ENCODE peak calls at places on chromosomes 12 and 14, in four cellular contexts. X, K, J and Q are unnamed samples.

GRCh38 chr12:56129210-56129691 is 1.2 kb downstream of the ESYT1 start:
- DNase-seq in K (no peak), X (no peak), J (peak), Q (peak)

GRCh38 chr12:131912526-131913274 is 16.4 kb upstream of the PUS1 start:
- DNase-seq in K (no peak), X (peak), J (no peak), Q (no peak)

GRCh38 chr14:60064491-60065072 is 27.1 kb upstream of the PCNX4 start:
- DNase-seq in X (peak), K (peak), J (peak), Q (peak)

GRCh38 chr14:100278702-100279101 is 27.5 kb downstream of the SLC25A29 start:
- DNase-seq in X (peak), K (no peak), J (no peak), Q (no peak)

GRCh38 chr12:89525002-89525823 is 617 bp upstream of the GALNT4 start:
- DNase-seq in X (peak), J (peak), K (no peak), Q (peak)

GRCh38 chr12:6691473-6691872 is 2.3 kb upstream of the ZNF384 start:
- DNase-seq in K (no peak), J (no peak), X (no peak), Q (no peak)

GRCh38 chr12:5429741-5430557 is 2.0 kb upstream of the NTF3 start:
- DNase-seq in J (no peak), X (no peak), K (no peak), Q (no peak)

GRCh38 chr12:105120551-105120950 is 13.0 kb downstream of the WASHC4 start:
- DNase-seq in K (no peak), X (peak), J (no peak), Q (no peak)

GRCh38 chr12:203462-204260 is 10.3 kb downstream of the SLC6A12 start:
- DNase-seq in X (no peak), K (no peak), J (no peak), Q (peak)

GRCh38 chr12:76762556-76762955 is 1.4 kb upstream of the ZDHHC17 start:
- DNase-seq in K (no peak), X (no peak), J (no peak), Q (peak)

GRCh38 chr14:78029471-78030372 is 140.5 kb upstream of the NRXN3 start:
- DNase-seq in J (peak), X (no peak), K (no peak), Q (no peak)

GRCh38 chr12:15556411-15556810 is 232.8 kb downstream of the EPS8 start:
- DNase-seq in J (no peak), X (no peak), K (no peak), Q (no peak)

GRCh38 chr14:58149196-58149595 is 2.8 kb downstream of the ARMH4 start:
- DNase-seq in K (no peak), X (no peak), J (no peak), Q (no peak)

DNA sequence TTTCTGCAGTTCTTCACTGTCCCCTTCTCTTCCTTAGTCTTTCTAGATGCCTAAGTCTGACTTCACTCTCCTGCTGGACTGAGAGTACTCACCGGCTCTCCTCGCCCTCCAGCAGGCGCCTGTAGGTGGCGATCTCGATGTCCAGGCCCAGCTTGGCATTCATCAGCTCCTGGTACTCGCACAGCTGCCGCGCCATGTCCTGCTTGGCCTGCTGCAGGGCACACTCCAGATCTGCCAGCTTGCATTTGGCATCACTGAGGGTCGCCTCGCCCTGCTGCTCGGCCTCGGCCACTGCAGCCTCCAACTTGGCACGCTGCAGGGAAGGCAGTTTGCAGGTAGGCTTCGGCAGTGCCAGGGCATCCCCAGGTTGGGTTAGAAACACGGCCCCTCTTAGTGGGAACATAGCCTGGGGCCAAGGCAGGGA is 5.2 kb downstream of the KRT84 start:
- DNase-seq in X (no peak), J (peak), K (no peak), Q (peak)
- TF ChIP-seq TARDBP in X (no peak), J (no peak), K (no peak), Q (no peak)

GRCh38 chr14:92914087-92914656 is 8.8 kb upstream of the CHGA start:
- DNase-seq in K (no peak), X (peak), J (peak), Q (no peak)
- TF ChIP-seq TARDBP in K (no peak), X (peak), J (no peak), Q (no peak)

GRCh38 chr14:88551094-88551870 is 3.5 kb downstream of the PTPN21 start:
- DNase-seq in J (peak), K (no peak), X (no peak), Q (peak)

GRCh38 chr14:88552859-88553258 is 1.9 kb downstream of the PTPN21 start:
- DNase-seq in J (no peak), K (no peak), X (peak), Q (no peak)

GRCh38 chr14:88550078-88550477 is 4.7 kb downstream of the PTPN21 start:
- DNase-seq in X (no peak), J (no peak), K (no peak), Q (no peak)

GRCh38 chr14:88553886-88554457 is 835 bp downstream of the PTPN21 start:
- DNase-seq in K (no peak), J (no peak), X (no peak), Q (no peak)

DNA sequence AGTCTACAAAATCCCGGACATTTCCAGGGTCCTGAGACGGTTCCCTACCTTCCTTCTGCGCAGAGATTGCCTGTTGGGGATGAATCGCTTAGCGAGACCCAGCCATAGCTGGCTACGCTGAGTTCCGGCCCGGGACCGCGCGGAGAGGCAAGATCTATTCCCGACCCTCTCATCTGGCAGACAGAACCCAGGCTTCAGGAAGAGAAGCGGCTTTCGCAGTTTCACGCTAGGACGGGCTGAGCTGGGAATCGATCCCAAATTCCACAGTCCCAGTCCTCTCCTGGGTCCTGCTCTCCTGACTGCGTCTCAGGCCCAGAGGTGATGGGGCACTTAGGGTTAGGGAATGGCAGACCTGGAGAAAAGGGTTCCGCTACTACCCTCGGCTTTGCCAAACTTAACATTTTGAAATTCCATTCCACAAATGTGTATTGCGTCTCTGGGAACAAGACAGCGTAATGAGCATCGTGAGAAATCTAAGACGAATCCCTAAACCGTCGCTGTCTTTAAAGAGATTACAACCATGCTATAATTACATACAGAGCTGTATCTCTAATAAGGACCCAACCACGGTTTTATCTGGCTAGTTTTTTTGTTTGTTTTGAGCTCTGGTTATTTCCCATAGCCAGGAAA is 2.8 kb downstream of the PTPN21 start:
- DNase-seq in K (no peak), X (no peak), J (no peak), Q (peak)
- TF ChIP-seq TARDBP in K (no peak), X (no peak), J (no peak), Q (no peak)

GRCh38 chr12:47249719-47250506 is 170.2 kb upstream of the AMIGO2 start:
- DNase-seq in X (no peak), J (peak), K (no peak), Q (no peak)
- TF ChIP-seq TARDBP in X (no peak), J (peak), K (no peak), Q (no peak)

DNA sequence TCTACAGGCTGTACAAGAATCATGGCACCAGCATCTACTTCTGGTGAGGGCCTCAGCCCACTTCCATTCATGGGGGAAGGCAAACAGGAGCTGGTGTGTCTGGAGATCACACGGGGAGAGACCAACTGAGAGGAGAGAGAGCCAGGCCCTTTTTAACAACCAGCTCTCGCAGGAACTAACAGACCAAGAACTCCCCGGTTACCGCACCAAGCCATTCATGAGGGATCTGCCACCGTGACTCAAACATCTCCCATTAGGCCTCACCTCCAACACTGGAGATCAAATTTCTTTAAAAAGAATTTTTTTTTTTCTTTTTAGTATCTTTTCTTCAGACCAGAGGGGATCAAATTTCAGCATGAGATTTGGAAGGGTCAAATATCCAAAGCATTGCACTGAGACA is 16.7 kb upstream of the AQP2 start:
- DNase-seq in J (no peak), K (no peak), X (no peak), Q (no peak)
- TF ChIP-seq TARDBP in J (no peak), K (no peak), X (no peak), Q (no peak)

GRCh38 chr14:54173782-54174181 is 217.2 kb upstream of the BMP4 start:
- DNase-seq in K (no peak), X (no peak), J (no peak), Q (no peak)

GRCh38 chr14:54177009-54177408 is 219.8 kb upstream of the CDKN3 start:
- DNase-seq in J (no peak), X (no peak), K (no peak), Q (no peak)

GRCh38 chr14:54175298-54175942 is 218.8 kb upstream of the BMP4 start:
- DNase-seq in J (peak), K (peak), X (peak), Q (peak)

GRCh38 chr14:54174437-54174836 is 217.8 kb upstream of the BMP4 start:
- DNase-seq in J (no peak), X (no peak), K (no peak), Q (no peak)

DNA sequence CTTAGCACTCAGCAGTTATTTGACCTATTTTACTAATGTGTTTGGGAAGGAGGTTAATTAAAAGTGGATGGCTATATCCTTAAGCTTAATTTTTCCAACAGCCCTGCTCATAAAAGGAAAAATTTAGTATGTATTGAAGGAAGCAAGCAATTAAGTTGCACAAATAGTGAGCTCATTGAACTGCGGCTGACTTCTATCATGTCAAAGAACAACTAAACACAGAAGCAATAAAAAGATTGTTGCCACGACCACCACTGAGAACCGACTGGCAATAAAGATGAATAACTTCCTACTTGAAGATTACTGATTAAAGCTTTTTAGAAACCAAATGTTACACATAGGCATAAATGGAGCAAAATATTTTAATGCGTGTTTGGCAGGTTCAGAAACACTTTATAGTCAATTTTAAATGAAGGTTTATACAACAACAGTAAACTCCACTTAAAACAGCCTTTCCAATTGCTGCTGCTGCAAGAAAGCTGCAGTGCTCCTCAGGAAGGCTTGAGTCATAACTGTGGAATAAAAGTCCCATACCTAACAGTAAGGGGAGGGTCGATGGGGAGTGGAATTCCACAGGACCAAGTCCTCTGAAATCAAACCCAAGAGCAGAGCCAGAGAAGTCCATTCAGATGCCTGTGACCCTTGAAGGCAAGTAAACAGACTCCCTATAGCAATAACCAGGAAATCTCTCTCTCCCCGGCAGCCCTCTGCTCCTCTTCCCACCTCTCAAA is 218.8 kb upstream of the CDKN3 start:
- DNase-seq in J (no peak), X (no peak), K (no peak), Q (no peak)
- TF ChIP-seq TARDBP in J (no peak), X (no peak), K (no peak), Q (no peak)

DNA sequence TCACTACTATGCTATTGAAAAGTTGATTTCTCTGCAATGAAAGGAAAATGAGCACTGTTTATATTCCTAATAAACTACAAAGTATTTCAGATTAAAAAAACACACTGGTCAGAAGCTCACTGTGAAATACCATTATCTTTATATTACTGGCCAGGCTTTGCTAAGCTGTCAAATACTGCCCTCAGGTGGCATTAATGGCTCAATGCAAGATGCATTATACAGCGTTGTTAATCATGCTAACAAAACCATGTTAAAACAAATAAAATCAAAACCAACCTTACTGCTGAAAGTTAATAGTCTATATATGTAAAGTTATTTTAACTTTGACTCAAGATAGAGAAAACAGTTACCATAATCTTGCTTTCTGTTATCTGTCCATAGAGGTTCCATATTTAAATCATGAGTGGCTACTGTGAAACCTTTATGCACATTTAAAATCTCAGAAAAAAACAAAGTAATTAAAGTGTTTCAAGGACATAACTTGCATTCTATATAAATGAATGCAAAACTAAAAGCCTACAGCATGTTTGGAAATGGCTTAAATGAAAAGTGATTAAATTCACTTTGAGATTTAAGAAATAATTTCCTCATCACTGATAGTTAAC is 121.7 kb downstream of the RALGAPA1 start:
- DNase-seq in K (peak), J (peak), X (peak), Q (peak)
- TF ChIP-seq TARDBP in K (no peak), J (no peak), X (no peak), Q (no peak)

DNA sequence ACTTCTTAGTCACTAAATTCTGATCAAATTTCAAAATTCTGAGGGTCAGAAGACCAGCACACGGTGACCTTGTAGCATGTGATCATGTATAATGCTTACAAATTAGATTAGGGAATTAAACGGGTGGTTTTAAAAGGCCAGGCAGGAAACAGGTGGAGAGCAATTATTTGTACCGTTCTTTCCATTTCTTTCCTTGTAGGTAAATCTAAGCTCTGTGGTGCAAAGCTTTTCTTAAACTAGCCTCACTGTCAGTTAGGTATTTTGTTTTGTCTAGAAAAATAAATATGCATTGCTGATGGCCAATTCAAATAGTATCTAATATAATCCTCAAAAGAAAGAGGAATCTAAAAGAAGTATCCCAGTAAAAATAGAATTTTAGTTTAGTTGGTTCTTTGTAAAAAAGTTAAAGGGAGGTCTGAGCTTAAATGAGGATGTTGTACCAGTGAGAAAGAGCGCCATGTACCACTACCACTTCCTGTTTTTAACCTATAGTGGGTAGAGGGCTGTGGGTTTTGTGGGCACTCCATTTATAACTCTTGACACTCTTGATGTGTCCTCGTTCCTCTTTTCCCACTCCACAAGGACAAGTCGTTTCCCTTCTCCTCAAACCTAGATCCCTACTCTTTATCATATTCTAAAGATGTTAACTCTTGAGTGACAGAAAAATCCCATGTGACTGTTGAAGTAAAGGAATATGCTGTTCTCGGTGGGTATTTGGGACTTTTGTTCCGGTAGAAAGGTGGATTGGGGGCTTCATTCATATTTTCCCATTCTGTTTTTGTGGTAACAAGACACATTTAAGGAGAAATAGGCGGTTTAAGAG is 50.9 kb downstream of the SLC38A1 start:
- DNase-seq in X (no peak), K (peak), J (no peak), Q (no peak)
- TF ChIP-seq TARDBP in X (no peak), K (no peak), J (no peak), Q (no peak)

GRCh38 chr12:91099373-91099772 is 11.9 kb downstream of the LUM start:
- DNase-seq in X (no peak), J (no peak), K (no peak), Q (no peak)
- TF ChIP-seq TARDBP in X (no peak), J (no peak), K (no peak), Q (no peak)